ENCODE peak calls at places on chromosomes 4 and X, in nine cellular contexts. G is transverse colon, K is A549, P is stomach, Q is ovary, T is sigmoid colon, V is SK-N-SH, U is suprapubic skin, H is K562. X is an unnamed sample.

GRCh38 chr4:5712517-5712916 is 1.5 kb downstream of the EVC start:
- DNase-seq in G (no peak), K (no peak), P (no peak), Q (no peak), T (no peak), V (no peak), U (no peak), H (no peak), X (no peak)

GRCh38 chr4:167025651-167026050 is 208.6 kb downstream of the SPOCK3 start:
- DNase-seq in G (no peak), K (no peak), P (no peak), Q (no peak), T (no peak), V (no peak), U (no peak), H (no peak), X (no peak)

GRCh38 chr4:8276358-8277240 is 7.0 kb downstream of the HTRA3 start:
- DNase-seq in G (no peak), K (no peak), P (peak; percentile 77), Q (peak; percentile 64), T (peak; percentile 87), V (no peak), U (peak; percentile 76), H (no peak), X (no peak)

GRCh38 chr4:119861731-119862130 is 204.9 kb downstream of the MAD2L1 start:
- DNase-seq in G (no peak), K (no peak), P (no peak), Q (no peak), T (no peak), V (no peak), U (no peak), H (no peak), X (no peak)

GRCh38 chr4:15410750-15411149 is 17.1 kb upstream of the C1QTNF7 start:
- DNase-seq in G (no peak), K (no peak), P (no peak), Q (no peak), T (no peak), V (peak; percentile 23), U (no peak), H (no peak), X (no peak)

GRCh38 chrX:24550166-24550565 is 85.1 kb downstream of the PDK3 start:
- DNase-seq in G (no peak), K (no peak), P (no peak), Q (no peak), T (no peak), V (no peak), U (no peak), H (no peak), X (no peak)

GRCh38 chr4:52032005-52032404 is 6.1 kb downstream of the SGCB start:
- DNase-seq in G (no peak), K (no peak), P (no peak), Q (no peak), T (no peak), V (no peak), U (no peak), H (no peak), X (no peak)

GRCh38 chr4:87399148-87399547 is 8.2 kb upstream of the HSD17B11 start:
- DNase-seq in G (peak; percentile 41), K (no peak), P (peak; percentile 47), Q (no peak), T (no peak), V (peak; percentile 39), U (no peak), H (no peak), X (no peak)

GRCh38 chr4:89410687-89411086 is 103.1 kb upstream of the GPRIN3 start:
- DNase-seq in G (no peak), K (no peak), P (no peak), Q (no peak), T (no peak), V (no peak), U (no peak), H (no peak), X (no peak)

GRCh38 chrX:116284383-116284782 is 113.8 kb downstream of the AGTR2 start:
- DNase-seq in G (no peak), K (no peak), P (no peak), Q (no peak), T (no peak), V (no peak), U (no peak), H (no peak), X (no peak)

GRCh38 chr4:62550106-62550505 is 1350.0 kb downstream of the ADGRL3 start:
- DNase-seq in G (no peak), K (no peak), P (no peak), Q (no peak), T (no peak), V (no peak), U (no peak), H (no peak), X (no peak)

GRCh38 chr4:2194556-2194955 is 47.4 kb downstream of the HAUS3 start:
- DNase-seq in G (no peak), K (no peak), P (no peak), Q (no peak), T (no peak), V (no peak), U (no peak), H (no peak), X (no peak)

GRCh38 chrX:155857561-155857960 is 23.6 kb upstream of the VAMP7 start:
- DNase-seq in G (no peak), K (no peak), P (no peak), Q (no peak), T (no peak), V (peak; percentile 9), U (no peak), H (peak; percentile 48), X (no peak)

GRCh38 chr4:24850669-24851068 is 55.3 kb downstream of the SOD3 start:
- DNase-seq in G (peak; percentile 10), K (no peak), P (no peak), Q (no peak), T (peak; percentile 71), V (peak; percentile 3), U (no peak), H (no peak), X (peak; percentile 44)

GRCh38 chr4:1554246-1554875 is 129.8 kb downstream of the FAM53A start:
- DNase-seq in G (no peak), K (no peak), P (no peak), Q (no peak), T (no peak), V (no peak), U (no peak), H (no peak), X (no peak)

GRCh38 chr4:93302310-93302709 is 526.2 kb upstream of the ATOH1 start:
- DNase-seq in G (no peak), K (no peak), P (no peak), Q (no peak), T (no peak), V (no peak), U (no peak), H (no peak), X (no peak)

GRCh38 chr4:75135068-75135825 is 202.3 kb downstream of the PARM1 start:
- DNase-seq in G (no peak), K (no peak), P (no peak), Q (no peak), T (no peak), V (no peak), U (no peak), H (no peak), X (no peak)

GRCh38 chrX:70476934-70477733 is 32.5 kb downstream of the DLG3 start:
- DNase-seq in G (peak; percentile 78), K (peak; percentile 28), P (peak; percentile 39), Q (peak; percentile 54), T (peak; percentile 74), V (no peak), U (no peak), H (peak; percentile 23), X (no peak)

GRCh38 chrX:110132450-110133114 is 129.7 kb downstream of the TMEM164 start:
- DNase-seq in G (no peak), K (no peak), P (no peak), Q (no peak), T (no peak), V (no peak), U (no peak), H (no peak), X (no peak)

GRCh38 chr4:53505947-53506346 is 85.3 kb downstream of the LNX1 start:
- DNase-seq in G (no peak), K (no peak), P (no peak), Q (no peak), T (no peak), V (no peak), U (no peak), H (peak; percentile 9), X (no peak)

GRCh38 chrX:129655547-129656248 is 942 bp upstream of the APLN start:
- DNase-seq in G (no peak), K (no peak), P (peak; percentile 22), Q (no peak), T (no peak), V (no peak), U (no peak), H (peak; percentile 6), X (no peak)
- TF ChIP-seq EP300 in G (no peak), K (no peak), P (no peak), Q (no peak), T (no peak), V (no peak), U (no peak), H (no peak), X (no peak)

GRCh38 chrX:136170109-136170800 is 22.9 kb downstream of the FHL1 start:
- DNase-seq in G (no peak), K (no peak), P (no peak), Q (no peak), T (peak; percentile 75), V (no peak), U (no peak), H (no peak), X (no peak)
- H3K4me3 ChIP-seq in G (no peak overlapping the region), K (no peak overlapping the region), P (peak overlapping the region; percentile 7), Q (no peak overlapping the region), T (no peak overlapping the region), V (no peak overlapping the region), U (no peak overlapping the region), H (no peak overlapping the region), X (no peak overlapping the region)

DNA sequence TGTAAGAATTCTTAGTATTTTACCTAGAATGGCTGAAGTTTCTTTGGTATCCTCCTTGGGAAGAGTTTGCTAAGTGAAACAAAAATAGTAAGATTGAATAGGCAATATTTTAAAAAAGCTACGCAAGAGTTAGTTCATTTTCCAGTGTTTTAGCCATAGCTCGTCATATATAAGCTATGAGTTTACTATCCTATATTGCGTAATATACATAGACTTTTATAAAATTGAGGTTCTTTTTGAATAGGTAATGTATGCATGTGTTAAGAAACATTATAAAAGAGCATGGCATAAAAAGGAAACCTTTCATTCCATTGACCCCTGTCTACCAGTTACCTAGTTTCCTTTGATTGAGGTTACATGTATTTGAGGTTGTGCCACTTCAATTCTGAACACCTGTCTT is 67.0 kb downstream of the DACH2 start:
- DNase-seq in G (no peak), K (no peak), P (no peak), Q (no peak), T (no peak), V (no peak), U (no peak), H (no peak), X (no peak)
- H3K27ac ChIP-seq in G (no peak overlapping the region), K (no peak overlapping the region), P (no peak overlapping the region), Q (no peak overlapping the region), T (no peak overlapping the region), V (no peak overlapping the region), U (no peak overlapping the region), H (no peak overlapping the region), X (no peak overlapping the region)

DNA sequence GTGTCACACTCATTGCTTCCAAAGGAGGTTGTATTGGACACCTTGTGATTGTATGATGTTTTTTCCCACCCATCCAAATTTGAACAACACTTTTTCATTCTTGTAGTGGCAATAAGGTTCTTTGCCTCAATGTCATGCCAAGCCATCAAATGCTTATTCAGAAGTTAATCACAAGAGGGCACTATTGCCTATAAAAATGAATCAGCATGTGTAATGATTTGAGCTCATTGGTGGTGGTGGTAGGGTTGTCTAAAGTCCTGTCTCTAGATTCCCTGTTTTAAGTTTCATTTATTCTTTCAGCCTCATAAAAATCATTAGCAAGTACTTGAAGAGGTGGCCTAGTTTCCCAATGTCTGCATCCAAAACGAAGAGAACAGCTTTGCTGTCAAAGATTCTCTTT is 37.0 kb downstream of the IRS4 start:
- DNase-seq in G (no peak), K (peak; percentile 5), P (no peak), Q (no peak), T (no peak), V (peak; percentile 16), U (no peak), H (peak; percentile 8), X (no peak)
- TF ChIP-seq EP300 in G (no peak), K (no peak), P (no peak), Q (no peak), T (no peak), V (no peak), U (no peak), H (no peak), X (no peak)